ENCODE peak calls at places on chromosomes 16 and 17, in six cellular contexts. Y is esophagus squamous epithelium; R is lower leg skin; N is heart right ventricle; V is T-helper 2 cell; O is stimulated activated CD4-positive, alpha-beta T cell treated with anti-CD3 and anti-CD28 coated beads, Interleukin-12 subunit alpha, Interleukin-12 subunit beta, amount 100 ng/mL, for 4 hours. Z is an unnamed sample.

GRCh38 chr17:17495448-17496188 is 577 bp downstream of the RASD1 start:
- DNase-seq in V (no peak), R (peak; percentile 86), O (peak; percentile 21), Y (no peak), N (peak; percentile 41), Z (no peak)

GRCh38 chr16:70695351-70696070 is 9.7 kb upstream of the MTSS2 start:
- DNase-seq in O (no peak), V (no peak), R (no peak), N (peak; percentile 73), Y (no peak), Z (no peak)

GRCh38 chr16:24996301-24996700 is 18.9 kb downstream of the ARHGAP17 start:
- DNase-seq in O (no peak), R (no peak), V (no peak), N (no peak), Y (no peak), Z (no peak)

GRCh38 chr17:76467809-76468633 is 618 bp downstream of the AANAT start:
- DNase-seq in R (no peak), O (no peak), Y (no peak), N (no peak), V (no peak), Z (no peak)

GRCh38 chr17:12415031-12415430 is 250.7 kb upstream of the MYOCD start:
- DNase-seq in R (no peak), O (no peak), N (no peak), Y (no peak), V (no peak), Z (no peak)

GRCh38 chr16:27174798-27175197 is 28.5 kb upstream of the KDM8 start:
- DNase-seq in R (no peak), N (no peak), V (no peak), Y (no peak), O (no peak), Z (no peak)

GRCh38 chr17:49342575-49342936 is 19.5 kb downstream of the ZNF652 start:
- DNase-seq in R (no peak), Y (no peak), N (no peak), V (no peak), O (no peak), Z (no peak)

GRCh38 chr16:5639531-5639930 is 541.9 kb upstream of the EEF2KMT start:
- DNase-seq in N (no peak), O (no peak), R (peak; percentile 15), V (no peak), Y (no peak), Z (no peak)

GRCh38 chr16:19698480-19699465 is 19.3 kb downstream of the KNOP1 start:
- DNase-seq in Y (no peak), N (no peak), R (no peak), V (no peak), O (no peak), Z (no peak)

GRCh38 chr17:78026381-78026780 is 67.9 kb downstream of the TNRC6C start:
- DNase-seq in O (no peak), Y (no peak), R (no peak), V (no peak), N (no peak), Z (no peak)

GRCh38 chr16:71564377-71564967 is 12.4 kb downstream of the TAT start:
- DNase-seq in Y (no peak), V (no peak), O (peak; percentile 3), N (peak; percentile 94), R (no peak), Z (no peak)

GRCh38 chr17:28426081-28426519 is 20.1 kb upstream of the SLC46A1 start:
- DNase-seq in N (no peak), R (no peak), Y (no peak), V (no peak), O (no peak), Z (no peak)

GRCh38 chr17:39867891-39868553 is at the start of gene ZPBP2:
- DNase-seq in O (peak; percentile 52), N (no peak), Y (no peak), R (no peak), V (peak; percentile 42), Z (no peak)

Z was measured in T-helper 22 cell.